ENCODE peak calls at places on chromosomes 3 and 15, in five cellular contexts. J, T, H, I and W are unnamed samples. For H3K9me3, the result is how much of the 10 kb centered on the place peaks cover.

GRCh38 chr15:77083381-77084160 is 12.7 kb upstream of the TSPAN3 start:
- DNase-seq in J (no peak), T (peak), H (peak), I (peak), W (peak)

GRCh38 chr15:57505949-57506391 is 85.7 kb upstream of the MYZAP start:
- DNase-seq in J (peak), T (no peak), H (no peak), I (no peak), W (no peak)

GRCh38 chr15:52579852-52580251 is 11.0 kb upstream of the ARPP19 start:
- DNase-seq in J (no peak), T (no peak), H (no peak), I (no peak), W (no peak)

GRCh38 chr3:111069974-111070751 is 1.5 kb upstream of the NECTIN3 start:
- DNase-seq in J (no peak), T (no peak), H (no peak), I (no peak), W (peak)

GRCh38 chr15:42591238-42591936 is 16.0 kb downstream of the STARD9 start:
- DNase-seq in J (peak), T (no peak), H (no peak), I (no peak), W (no peak)

GRCh38 chr3:170485696-170486095 is 67.0 kb downstream of the CLDN11 start:
- DNase-seq in J (no peak), T (no peak), H (no peak), I (no peak), W (no peak)

GRCh38 chr3:177307391-177307790 is 110.1 kb upstream of the TBL1XR1 start:
- DNase-seq in J (no peak), T (no peak), H (no peak), I (no peak), W (no peak)

GRCh38 chr15:29452881-29453731 is 183.5 kb upstream of the NSMCE3 start:
- DNase-seq in J (no peak), T (no peak), H (no peak), I (no peak), W (no peak)

GRCh38 chr3:8576841-8577553 is 67.6 kb downstream of the SSUH2 start:
- DNase-seq in J (no peak), T (no peak), H (no peak), I (no peak), W (no peak)

GRCh38 chr3:74390121-74390870 is 224.2 kb downstream of the CNTN3 start:
- DNase-seq in J (no peak), T (no peak), H (no peak), I (no peak), W (no peak)

GRCh38 chr3:32758375-32758753 is 59.4 kb upstream of the TRIM71 start:
- DNase-seq in J (no peak), T (no peak), H (no peak), I (no peak), W (no peak)

GRCh38 chr15:60337069-60337468 is 60.7 kb downstream of the ANXA2 start:
- DNase-seq in J (no peak), T (no peak), H (no peak), I (no peak), W (no peak)

GRCh38 chr3:113169876-113170452 is 41.4 kb upstream of the BOC start:
- DNase-seq in J (no peak), T (no peak), H (no peak), I (no peak), W (no peak)

GRCh38 chr15:74403981-74404563 is 29.7 kb downstream of the SEMA7A start:
- DNase-seq in J (no peak), T (no peak), H (no peak), I (no peak), W (no peak)

GRCh38 chr3:127982155-127982554 is 67.1 kb downstream of the KBTBD12 start:
- DNase-seq in J (no peak), T (no peak), H (no peak), I (no peak), W (no peak)

GRCh38 chr3:29092348-29092747 is 188.5 kb upstream of the RBMS3 start:
- DNase-seq in J (no peak), T (no peak), H (no peak), I (no peak), W (no peak)

GRCh38 chr15:22952826-22953579 is 27.2 kb downstream of the CYFIP1 start:
- DNase-seq in J (no peak), T (no peak), H (no peak), I (no peak), W (no peak)

GRCh38 chr3:172307143-172307560 is 141.1 kb downstream of the GHSR start:
- DNase-seq in J (peak), T (peak), H (no peak), I (no peak), W (no peak)

GRCh38 chr3:49781415-49782199 is 4.7 kb downstream of the IP6K1 start:
- DNase-seq in J (no peak), T (no peak), H (no peak), I (no peak), W (no peak)

GRCh38 chr3:127715541-127715940 is 42.8 kb downstream of the ABTB1 start:
- DNase-seq in J (no peak), T (no peak), H (no peak), I (no peak), W (no peak)

GRCh38 chr15:83378921-83379561 is 68.1 kb upstream of the SH3GL3 start:
- DNase-seq in J (peak), T (no peak), H (no peak), I (no peak), W (no peak)

GRCh38 chr3:10766049-10766705 is 49.9 kb upstream of the SLC6A11 start:
- DNase-seq in J (no peak), T (no peak), H (no peak), I (no peak), W (no peak)

GRCh38 chr3:111764645-111765091 is 94.4 kb upstream of the PHLDB2 start:
- DNase-seq in J (peak), T (no peak), H (no peak), I (no peak), W (no peak)

GRCh38 chr3:150666167-150666566 is 37.6 kb downstream of the ERICH6 start:
- DNase-seq in J (no peak), T (no peak), H (no peak), I (no peak), W (peak)

GRCh38 chr3:33060609-33061337 is 36.2 kb downstream of the GLB1 start:
- DNase-seq in J (no peak), T (no peak), H (peak), I (no peak), W (peak)

GRCh38 chr3:35679409-35680080 is 40.2 kb downstream of the ARPP21 start:
- DNase-seq in J (no peak), T (no peak), H (no peak), I (no peak), W (no peak)

GRCh38 chr3:52798376-52798977 is 3.9 kb downstream of the ITIH3 start:
- DNase-seq in J (no peak), T (no peak), H (no peak), I (no peak), W (no peak)

GRCh38 chr15:86797135-86797534 is 717.5 kb downstream of the AGBL1 start:
- DNase-seq in J (no peak), T (no peak), H (no peak), I (no peak), W (no peak)
- H3K9me3 ChIP-seq in J (under half), T (under half), H (under half), I (under half), W (under half)

GRCh38 chr15:37081985-37082384 is 18.4 kb downstream of the MEIS2 start:
- DNase-seq in J (no peak), T (no peak), H (no peak), I (no peak), W (no peak)

GRCh38 chr15:37084602-37085001 is 15.7 kb downstream of the MEIS2 start:
- DNase-seq in J (no peak), T (no peak), H (no peak), I (no peak), W (no peak)

GRCh38 chr15:37086521-37086920 is 13.8 kb downstream of the MEIS2 start:
- DNase-seq in J (no peak), T (no peak), H (no peak), I (no peak), W (no peak)

GRCh38 chr15:37086120-37086519 is 14.2 kb downstream of the MEIS2 start:
- DNase-seq in J (no peak), T (no peak), H (no peak), I (no peak), W (no peak)

GRCh38 chr15:37083610-37084009 is 16.7 kb downstream of the MEIS2 start:
- DNase-seq in J (no peak), T (no peak), H (no peak), I (no peak), W (no peak)
- H3K9me3 ChIP-seq in J (under half), T (under half), H (under half), I (under half), W (under half)

GRCh38 chr15:46713045-46713444 is 1004.3 kb upstream of the SEMA6D start:
- DNase-seq in J (no peak), T (no peak), H (no peak), I (no peak), W (no peak)

GRCh38 chr15:46710561-46710960 is 1006.7 kb upstream of the SEMA6D start:
- DNase-seq in J (no peak), T (no peak), H (no peak), I (no peak), W (no peak)

GRCh38 chr15:46709461-46709860 is 1007.8 kb upstream of the SEMA6D start:
- DNase-seq in J (no peak), T (no peak), H (no peak), I (no peak), W (no peak)

DNA sequence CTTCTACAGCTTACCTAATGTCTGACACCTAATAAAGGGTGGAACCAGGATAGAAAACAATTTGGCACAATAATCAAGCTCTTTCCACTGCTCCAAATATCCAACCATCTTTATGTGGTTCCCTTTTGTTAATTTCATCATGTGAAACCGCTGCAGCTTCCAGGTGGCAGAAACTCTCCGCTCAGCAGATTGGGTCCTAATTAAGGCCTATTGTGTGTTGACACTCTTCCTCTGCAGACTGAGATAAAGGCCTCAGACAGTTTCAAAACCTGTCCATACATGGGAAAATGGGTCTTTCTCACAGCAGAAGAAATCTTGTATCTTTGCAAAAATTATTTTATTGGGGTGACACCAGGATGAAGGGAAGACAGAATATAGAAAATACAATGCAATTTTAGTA is 1002.3 kb upstream of the SEMA6D start:
- DNase-seq in J (no peak), T (no peak), H (no peak), I (no peak), W (no peak)
- H3K9me3 ChIP-seq in J (under half), T (under half), H (under half), I (under half), W (under half)

GRCh38 chr3:129046732-129047552 is 13.6 kb upstream of the GP9 start:
- DNase-seq in J (no peak), T (no peak), H (no peak), I (no peak), W (no peak)
- H3K9me3 ChIP-seq in J (under half), T (under half), H (under half), I (under half), W (under half)

DNA sequence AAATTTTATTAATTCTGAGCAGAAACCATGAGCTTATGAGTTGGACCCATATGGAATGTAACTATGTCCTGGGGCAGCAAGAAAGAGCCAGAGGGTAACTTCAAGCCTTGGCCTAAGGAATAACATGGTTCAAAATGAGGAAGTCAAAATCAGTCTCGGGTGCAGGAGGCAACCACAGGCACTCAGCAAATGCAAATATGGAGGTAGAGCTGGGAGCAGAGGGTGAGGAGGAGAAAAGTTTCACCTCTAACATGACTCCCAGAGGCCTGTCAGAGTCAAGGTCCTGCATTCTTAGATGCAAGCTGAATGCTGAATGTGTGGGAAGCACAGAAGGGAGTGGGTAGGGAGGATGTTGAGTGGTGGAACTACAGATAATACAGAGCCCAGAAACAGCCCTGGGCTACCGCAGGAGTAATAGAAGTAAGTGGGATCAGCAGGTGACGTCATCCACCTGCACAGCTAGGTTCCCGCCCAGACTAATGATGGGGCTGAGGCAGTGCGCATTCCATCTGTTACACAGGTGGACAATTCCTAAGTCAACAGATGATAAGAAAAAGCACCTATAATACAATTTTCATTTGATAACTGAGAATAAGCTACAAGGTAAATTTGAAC is 279.8 kb upstream of the ARRDC4 start:
- DNase-seq in J (no peak), T (no peak), H (no peak), I (no peak), W (no peak)
- H3K9me3 ChIP-seq in J (under half), T (under half), H (under half), I (under half), W (under half)

GRCh38 chr3:44501971-44502370 is 24.5 kb upstream of the ZNF445 start:
- DNase-seq in J (no peak), T (no peak), H (no peak), I (no peak), W (no peak)

GRCh38 chr3:44495636-44496415 is 18.4 kb upstream of the ZNF445 start:
- DNase-seq in J (no peak), T (no peak), H (no peak), I (no peak), W (no peak)

GRCh38 chr3:44504566-44504965 is 27.1 kb upstream of the ZNF445 start:
- DNase-seq in J (no peak), T (no peak), H (no peak), I (no peak), W (no peak)

GRCh38 chr3:44499149-44499898 is 21.9 kb upstream of the ZNF445 start:
- DNase-seq in J (no peak), T (no peak), H (no peak), I (no peak), W (no peak)
- H3K9me3 ChIP-seq in J (under half), T (under half), H (under half), I (under half), W (under half)

DNA sequence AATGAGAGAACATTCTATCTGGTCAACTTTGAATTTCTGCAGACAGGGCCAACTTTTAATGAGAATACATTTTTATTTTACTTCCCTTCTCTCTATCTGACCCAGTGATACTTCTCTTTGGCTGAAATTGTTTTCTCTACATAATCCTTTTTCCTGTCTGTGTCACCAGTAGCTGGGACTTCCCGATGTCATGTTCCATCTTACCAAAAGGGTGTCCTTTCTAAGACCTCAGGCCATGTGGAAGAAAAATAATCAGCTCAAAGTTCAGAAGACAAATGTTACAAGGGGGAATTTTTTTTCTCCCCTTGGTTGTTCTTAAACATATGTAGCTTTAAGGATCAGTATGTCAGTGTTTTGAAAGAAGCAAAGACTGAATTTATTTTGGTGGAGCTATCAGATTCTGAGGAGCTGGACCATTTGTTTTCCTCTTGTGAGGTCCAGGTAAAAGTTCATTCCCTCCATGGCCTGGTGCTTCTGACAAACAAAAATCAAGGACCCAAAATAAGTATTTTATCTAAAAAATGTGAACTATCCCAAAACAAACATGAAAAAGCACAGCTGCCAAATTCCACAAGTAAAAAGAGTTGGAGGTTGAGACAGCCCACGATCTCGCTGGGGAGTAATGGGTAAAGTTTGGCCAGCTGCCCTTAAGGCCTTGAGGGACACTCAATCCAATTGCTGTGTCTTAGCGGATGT is 859.4 kb upstream of the NR2F2 start:
- DNase-seq in J (no peak), T (no peak), H (no peak), I (no peak), W (no peak)
- H3K9me3 ChIP-seq in J (under half), T (under half), H (under half), I (under half), W (under half)

GRCh38 chr15:25385986-25386385 is 52.8 kb downstream of the UBE3A start:
- DNase-seq in J (no peak), T (no peak), H (no peak), I (no peak), W (no peak)
- H3K9me3 ChIP-seq in J (under half), T (under half), H (under half), I (under half), W (under half)

GRCh38 chr15:27752682-27753081 is 346.4 kb downstream of the OCA2 start:
- DNase-seq in J (no peak), T (no peak), H (no peak), I (no peak), W (no peak)
- H3K9me3 ChIP-seq in J (under half), T (under half), H (under half), I (under half), W (under half)